ENCODE peak calls at places on chromosome 3, in eight cellular contexts. X, G, B, H, L, O, R and P are unnamed samples.

GRCh38 chr3:8336456-8336855 is 165.2 kb upstream of the LMCD1 start:
- DNase-seq in X (no peak), G (no peak), B (no peak), H (peak; percentile 38), L (no peak), O (no peak), R (no peak), P (no peak)

GRCh38 chr3:131883086-131883485 is 151.7 kb downstream of the CPNE4 start:
- DNase-seq in X (no peak), G (no peak), B (no peak), H (no peak), L (no peak), O (no peak), R (no peak), P (no peak)

GRCh38 chr3:127970966-127971592 is 56.0 kb downstream of the KBTBD12 start:
- DNase-seq in X (peak; percentile 43), G (peak; percentile 28), B (no peak), H (peak; percentile 45), L (peak; percentile 68), O (no peak), R (no peak), P (peak; percentile 27)

GRCh38 chr3:98404010-98404409 is 13.5 kb downstream of the OR5K3 start:
- DNase-seq in X (no peak), G (no peak), B (no peak), H (no peak), L (no peak), O (no peak), R (no peak), P (no peak)

GRCh38 chr3:15428539-15428938 is 1.1 kb downstream of the EAF1 start:
- DNase-seq in X (no peak), G (no peak), B (no peak), H (no peak), L (peak; percentile 19), O (no peak), R (no peak), P (peak; percentile 21)

GRCh38 chr3:183300996-183301562 is 48.0 kb downstream of the B3GNT5 start:
- DNase-seq in X (no peak), G (no peak), B (no peak), H (no peak), L (no peak), O (no peak), R (no peak), P (no peak)

GRCh38 chr3:150446470-150446977 is 38.4 kb downstream of the TSC22D2 start:
- DNase-seq in X (no peak), G (no peak), B (no peak), H (no peak), L (no peak), O (no peak), R (no peak), P (no peak)

GRCh38 chr3:71559578-71560162 is 23.9 kb downstream of the FOXP1 start:
- DNase-seq in X (no peak), G (no peak), B (no peak), H (no peak), L (no peak), O (no peak), R (no peak), P (no peak)

GRCh38 chr3:132854856-132855535 is 132.8 kb upstream of the NPHP3 start:
- DNase-seq in X (no peak), G (no peak), B (no peak), H (peak; percentile 43), L (no peak), O (no peak), R (no peak), P (no peak)

GRCh38 chr3:72818092-72818721 is 30.0 kb downstream of the SHQ1 start:
- DNase-seq in X (no peak), G (no peak), B (no peak), H (no peak), L (peak; percentile 35), O (no peak), R (no peak), P (peak; percentile 54)

GRCh38 chr3:173618703-173619102 is 221.2 kb downstream of the NLGN1 start:
- DNase-seq in X (no peak), G (peak; percentile 23), B (no peak), H (no peak), L (no peak), O (no peak), R (no peak), P (no peak)

GRCh38 chr3:124514681-124515080 is 215.6 kb upstream of the UMPS start:
- DNase-seq in X (no peak), G (no peak), B (no peak), H (no peak), L (no peak), O (no peak), R (no peak), P (no peak)

GRCh38 chr3:172513488-172513887 is 9.7 kb downstream of the TNFSF10 start:
- DNase-seq in X (no peak), G (no peak), B (no peak), H (no peak), L (no peak), O (no peak), R (no peak), P (peak; percentile 80)

GRCh38 chr3:172516318-172517214 is 6.7 kb downstream of the TNFSF10 start:
- DNase-seq in X (peak; percentile 88), G (peak; percentile 74), B (no peak), H (no peak), L (peak; percentile 34), O (no peak), R (peak; percentile 36), P (peak; percentile 89)

GRCh38 chr3:172512363-172512762 is 10.9 kb downstream of the TNFSF10 start:
- DNase-seq in X (peak; percentile 66), G (peak; percentile 62), B (peak; percentile 33), H (no peak), L (no peak), O (no peak), R (peak; percentile 50), P (peak; percentile 56)

GRCh38 chr3:172515130-172515918 is 7.9 kb downstream of the TNFSF10 start:
- DNase-seq in X (no peak), G (no peak), B (no peak), H (no peak), L (no peak), O (no peak), R (no peak), P (peak; percentile 68)

DNA sequence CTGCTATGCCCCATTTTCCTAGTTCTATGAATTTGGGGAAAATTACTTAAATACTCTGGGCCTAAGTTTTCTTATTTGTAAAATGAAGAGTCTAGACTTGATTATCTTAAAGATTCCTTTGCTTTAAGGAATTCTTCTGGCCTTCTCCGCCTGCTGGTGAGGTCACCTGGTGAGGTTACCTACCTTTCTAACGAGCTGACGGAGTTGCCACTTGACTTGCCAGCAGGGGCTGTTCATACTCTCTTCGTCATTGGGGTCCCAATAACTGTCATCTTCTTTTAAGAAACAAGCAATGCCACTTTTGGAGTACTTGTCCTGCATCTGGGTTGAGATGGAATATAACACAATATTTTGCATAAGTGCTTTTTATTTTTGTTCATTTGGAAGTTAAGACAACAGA is 8.6 kb downstream of the TNFSF10 start:
- DNase-seq in X (no peak), G (no peak), B (no peak), H (no peak), L (no peak), O (no peak), R (no peak), P (no peak)
- H3K4me1 ChIP-seq in X (peaks cover 31% of the 10 kb centered on the region), G (peaks cover 78% of the 10 kb centered on the region), B (peaks cover 55% of the 10 kb centered on the region), H (no peaks in the 10 kb centered on the region), L (peaks cover 12% of the 10 kb centered on the region), O (peaks cover 90% of the 10 kb centered on the region), R (peaks cover 14% of the 10 kb centered on the region), P (peaks cover 27% of the 10 kb centered on the region)

DNA sequence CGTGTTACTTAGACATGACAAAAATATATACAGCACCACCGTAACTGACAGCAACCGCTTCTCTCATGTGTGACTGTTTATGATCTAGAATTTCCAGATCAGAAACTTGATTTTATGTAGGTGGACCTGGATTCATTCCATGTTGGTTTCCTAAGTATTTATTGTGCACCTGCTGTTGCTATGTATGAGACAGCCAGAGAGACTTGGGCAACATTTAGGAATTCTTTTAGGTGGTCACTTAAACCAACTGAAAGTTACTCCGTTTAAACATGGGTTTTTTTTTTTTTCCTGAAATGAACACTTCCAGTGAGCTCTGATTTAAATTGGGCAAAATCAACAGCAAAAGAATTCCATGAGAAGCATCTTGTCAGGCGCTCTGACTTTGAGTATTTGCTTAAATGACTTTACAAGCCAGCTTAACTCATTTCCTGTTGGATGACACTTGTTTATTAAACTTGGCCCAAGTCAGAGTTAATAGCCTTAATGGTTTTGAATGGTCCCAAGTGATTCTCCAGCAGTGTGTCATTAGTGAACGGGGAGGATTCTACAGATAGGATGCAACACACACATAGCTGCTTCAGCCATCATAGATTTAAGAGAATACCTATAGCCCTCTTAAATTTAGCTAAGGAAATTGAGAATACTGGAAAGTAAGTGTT is 31.8 kb downstream of the MITF start:
- DNase-seq in X (no peak), G (no peak), B (no peak), H (no peak), L (no peak), O (no peak), R (no peak), P (peak; percentile 47)
- H3K4me1 ChIP-seq in X (no peaks in the 10 kb centered on the region), G (peaks cover 81% of the 10 kb centered on the region), B (no peaks in the 10 kb centered on the region), H (no peaks in the 10 kb centered on the region), L (no peaks in the 10 kb centered on the region), O (no peaks in the 10 kb centered on the region), R (peaks cover 63% of the 10 kb centered on the region), P (peaks cover 22% of the 10 kb centered on the region)

DNA sequence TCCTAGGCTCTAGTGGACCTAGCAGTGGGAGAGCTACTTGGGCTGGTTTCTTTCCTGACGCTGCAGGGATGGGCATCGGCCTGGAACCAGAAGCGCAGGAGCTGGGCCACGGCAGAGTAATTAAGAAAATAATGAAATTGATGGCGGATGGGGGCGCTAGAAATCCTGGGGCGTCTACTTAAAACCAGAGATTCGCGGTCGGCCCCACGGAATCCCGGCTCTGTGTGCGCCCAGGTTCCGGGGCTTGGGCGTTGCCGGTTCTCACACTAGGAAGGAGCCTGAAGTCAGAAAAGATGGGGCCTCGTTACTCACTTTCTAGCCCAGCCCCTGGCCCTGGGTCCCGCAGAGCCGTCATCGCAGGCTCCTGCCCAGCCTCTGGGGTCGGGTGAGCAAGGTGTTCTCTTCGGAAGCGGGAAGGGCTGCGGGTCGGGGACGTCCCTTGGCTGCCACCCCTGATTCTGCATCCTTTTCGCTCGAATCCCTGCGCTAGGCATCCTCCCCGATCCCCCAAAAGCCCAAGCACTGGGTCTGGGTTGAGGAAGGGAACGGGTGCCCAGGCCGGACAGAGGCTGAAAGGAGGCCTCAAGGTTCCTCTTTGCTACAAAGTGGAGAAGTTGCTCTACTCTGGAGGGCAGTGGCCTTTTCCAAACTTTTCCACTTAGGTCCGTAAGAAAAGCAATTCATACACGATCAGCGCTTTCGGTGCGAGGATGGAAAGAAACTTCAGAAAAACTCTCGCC is 6.1 kb downstream of the SOX14 start:
- DNase-seq in X (no peak), G (no peak), B (no peak), H (peak; percentile 49), L (no peak), O (no peak), R (no peak), P (no peak)
- H3K4me1 ChIP-seq in X (no peaks in the 10 kb centered on the region), G (peaks cover 44% of the 10 kb centered on the region), B (peaks cover 4% of the 10 kb centered on the region), H (peaks cover 2% of the 10 kb centered on the region), L (peaks cover 29% of the 10 kb centered on the region), O (no peaks in the 10 kb centered on the region), R (peaks cover 14% of the 10 kb centered on the region), P (peaks cover 3% of the 10 kb centered on the region)

DNA sequence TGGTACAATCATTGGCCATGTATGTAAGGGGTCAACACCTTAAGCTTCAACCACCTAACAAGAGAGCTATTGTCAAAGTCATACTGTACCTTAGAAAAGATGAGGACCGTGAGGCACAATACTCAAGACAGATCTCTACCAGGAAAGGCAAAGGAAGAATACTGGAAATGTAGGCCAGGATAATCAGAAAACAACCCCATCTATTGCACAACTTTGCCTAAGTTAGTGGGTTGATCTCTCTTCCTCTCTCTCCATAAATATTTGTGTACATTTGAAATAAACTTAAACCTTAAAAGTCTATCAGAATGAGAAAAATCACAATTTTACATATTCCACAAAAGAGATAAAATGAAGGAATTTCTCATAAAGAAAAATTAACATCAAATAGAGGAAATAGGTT is 556.9 kb downstream of the MECOM start:
- DNase-seq in X (no peak), G (no peak), B (no peak), H (no peak), L (no peak), O (no peak), R (no peak), P (no peak)
- H3K4me1 ChIP-seq in X (no peaks in the 10 kb centered on the region), G (peaks cover 24% of the 10 kb centered on the region), B (no peaks in the 10 kb centered on the region), H (no peaks in the 10 kb centered on the region), L (no peaks in the 10 kb centered on the region), O (no peaks in the 10 kb centered on the region), R (no peaks in the 10 kb centered on the region), P (peaks cover 34% of the 10 kb centered on the region)